ENCODE peak calls at places on chromosome 2, in five cellular contexts. One of them, this sample, is unnamed.

GRCh38 chr2:207054521-207054920 is 111.2 kb downstream of the KLF7 start:
- DNase-seq in HFF-Myc: no peak
- DNase-seq in neural progenitor cell: no peak
- DNase-seq in MV-4-11: no peak
- DNase-seq in dorsolateral prefrontal cortex: no peak
- DNase-seq in this sample: no peak

GRCh38 chr2:113138428-113139322 is 11.3 kb downstream of the IL1RN start:
- DNase-seq in neural progenitor cell: peak
- DNase-seq in HFF-Myc: peak
- DNase-seq in MV-4-11: peak
- DNase-seq in dorsolateral prefrontal cortex: no peak
- DNase-seq in this sample: peak

GRCh38 chr2:120736955-120737801 is 1.5 kb downstream of the GLI2 start:
- DNase-seq in MV-4-11: no peak
- DNase-seq in neural progenitor cell: peak
- DNase-seq in HFF-Myc: no peak
- DNase-seq in dorsolateral prefrontal cortex: no peak
- DNase-seq in this sample: peak

GRCh38 chr2:126803422-126803775 is 95.3 kb upstream of the TEX51 start:
- DNase-seq in HFF-Myc: no peak
- DNase-seq in neural progenitor cell: no peak
- DNase-seq in dorsolateral prefrontal cortex: no peak
- DNase-seq in MV-4-11: no peak
- DNase-seq in this sample: no peak

GRCh38 chr2:101815739-101816391 is 118.4 kb downstream of the MAP4K4 start:
- DNase-seq in HFF-Myc: no peak
- DNase-seq in neural progenitor cell: no peak
- DNase-seq in MV-4-11: no peak
- DNase-seq in dorsolateral prefrontal cortex: no peak
- DNase-seq in this sample: peak

GRCh38 chr2:159506764-159507406 is 109.5 kb downstream of the BAZ2B start:
- DNase-seq in MV-4-11: no peak
- DNase-seq in neural progenitor cell: no peak
- DNase-seq in HFF-Myc: no peak
- DNase-seq in dorsolateral prefrontal cortex: no peak
- DNase-seq in this sample: peak

GRCh38 chr2:218671077-218671653 is 637 bp downstream of the RNF25 start:
- DNase-seq in HFF-Myc: no peak
- DNase-seq in neural progenitor cell: peak
- DNase-seq in dorsolateral prefrontal cortex: no peak
- DNase-seq in MV-4-11: no peak
- DNase-seq in this sample: peak

GRCh38 chr2:169190197-169190775 is 120.9 kb downstream of the DHRS9 start:
- DNase-seq in MV-4-11: no peak
- DNase-seq in dorsolateral prefrontal cortex: no peak
- DNase-seq in HFF-Myc: no peak
- DNase-seq in neural progenitor cell: no peak
- DNase-seq in this sample: no peak